ENCODE peak calls at places on chromosomes 2 and 18, in ten cellular contexts. One of them, this sample, is unnamed.
A peak's percentile ranks its signal among the peaks of the same experiment; 100 is the strongest.

GRCh38 chr2:20916604-20917286 is 93.8 kb upstream of the LDAH start:
- DNase-seq in activated T-cell treated with anti-CD3 and anti-CD28 coated beads, Interleukin-2, amount 50 U/mL, for 4 hours: no peak
- DNase-seq in DMS79 treated with DMSO at 0.1 percent for 48 hours: no peak
- DNase-seq in naive thymus-derived CD4-positive, alpha-beta T cell: no peak
- DNase-seq in NCI-H2081: no peak
- DNase-seq in AG10803: peak; percentile 25
- DNase-seq in IMR-90: peak; percentile 13
- DNase-seq in upper lobe of right lung: no peak
- DNase-seq in tibial artery: no peak
- DNase-seq in BJ: no peak
- DNase-seq in this sample: no peak

GRCh38 chr2:287471-287885 is 413 bp downstream of the ALKAL2 start:
- DNase-seq in NCI-H2081: no peak
- DNase-seq in DMS79 treated with DMSO at 0.1 percent for 48 hours: peak; percentile 29
- DNase-seq in AG10803: peak; percentile 25
- DNase-seq in BJ: no peak
- DNase-seq in tibial artery: no peak
- DNase-seq in activated T-cell treated with anti-CD3 and anti-CD28 coated beads, Interleukin-2, amount 50 U/mL, for 4 hours: no peak
- DNase-seq in naive thymus-derived CD4-positive, alpha-beta T cell: no peak
- DNase-seq in IMR-90: peak; percentile 29
- DNase-seq in upper lobe of right lung: peak; percentile 80
- DNase-seq in this sample: peak; percentile 71

GRCh38 chr2:109324859-109325258 is 195.9 kb downstream of the SH3RF3 start:
- DNase-seq in NCI-H2081: no peak
- DNase-seq in activated T-cell treated with anti-CD3 and anti-CD28 coated beads, Interleukin-2, amount 50 U/mL, for 4 hours: no peak
- DNase-seq in tibial artery: peak; percentile 88
- DNase-seq in DMS79 treated with DMSO at 0.1 percent for 48 hours: no peak
- DNase-seq in naive thymus-derived CD4-positive, alpha-beta T cell: no peak
- DNase-seq in IMR-90: peak; percentile 95
- DNase-seq in AG10803: peak; percentile 99
- DNase-seq in BJ: peak; percentile 98
- DNase-seq in upper lobe of right lung: no peak
- DNase-seq in this sample: no peak

GRCh38 chr2:64391940-64392339 is 62.0 kb upstream of the LGALSL start:
- DNase-seq in naive thymus-derived CD4-positive, alpha-beta T cell: no peak
- DNase-seq in upper lobe of right lung: no peak
- DNase-seq in AG10803: no peak
- DNase-seq in activated T-cell treated with anti-CD3 and anti-CD28 coated beads, Interleukin-2, amount 50 U/mL, for 4 hours: no peak
- DNase-seq in NCI-H2081: no peak
- DNase-seq in tibial artery: no peak
- DNase-seq in BJ: no peak
- DNase-seq in IMR-90: no peak
- DNase-seq in DMS79 treated with DMSO at 0.1 percent for 48 hours: no peak
- DNase-seq in this sample: no peak

GRCh38 chr2:124035001-124035400 is 9.9 kb downstream of the CNTNAP5 start:
- DNase-seq in AG10803: no peak
- DNase-seq in BJ: no peak
- DNase-seq in IMR-90: no peak
- DNase-seq in tibial artery: no peak
- DNase-seq in activated T-cell treated with anti-CD3 and anti-CD28 coated beads, Interleukin-2, amount 50 U/mL, for 4 hours: no peak
- DNase-seq in DMS79 treated with DMSO at 0.1 percent for 48 hours: no peak
- DNase-seq in naive thymus-derived CD4-positive, alpha-beta T cell: no peak
- DNase-seq in upper lobe of right lung: no peak
- DNase-seq in NCI-H2081: no peak
- DNase-seq in this sample: no peak

GRCh38 chr2:224008702-224009261 is 30.3 kb downstream of the SERPINE2 start:
- DNase-seq in IMR-90: no peak
- DNase-seq in activated T-cell treated with anti-CD3 and anti-CD28 coated beads, Interleukin-2, amount 50 U/mL, for 4 hours: no peak
- DNase-seq in NCI-H2081: no peak
- DNase-seq in upper lobe of right lung: no peak
- DNase-seq in BJ: no peak
- DNase-seq in naive thymus-derived CD4-positive, alpha-beta T cell: no peak
- DNase-seq in tibial artery: no peak
- DNase-seq in DMS79 treated with DMSO at 0.1 percent for 48 hours: no peak
- DNase-seq in AG10803: peak; percentile 48
- DNase-seq in this sample: no peak

GRCh38 chr2:86480105-86480504 is 38.9 kb downstream of the KDM3A start:
- DNase-seq in activated T-cell treated with anti-CD3 and anti-CD28 coated beads, Interleukin-2, amount 50 U/mL, for 4 hours: no peak
- DNase-seq in naive thymus-derived CD4-positive, alpha-beta T cell: no peak
- DNase-seq in BJ: no peak
- DNase-seq in AG10803: peak; percentile 14
- DNase-seq in tibial artery: peak; percentile 31
- DNase-seq in DMS79 treated with DMSO at 0.1 percent for 48 hours: no peak
- DNase-seq in NCI-H2081: no peak
- DNase-seq in IMR-90: no peak
- DNase-seq in upper lobe of right lung: no peak
- DNase-seq in this sample: no peak

GRCh38 chr2:64876137-64876647 is 113.0 kb upstream of the SLC1A4 start:
- DNase-seq in NCI-H2081: no peak
- DNase-seq in AG10803: peak; percentile 76
- DNase-seq in activated T-cell treated with anti-CD3 and anti-CD28 coated beads, Interleukin-2, amount 50 U/mL, for 4 hours: no peak
- DNase-seq in DMS79 treated with DMSO at 0.1 percent for 48 hours: no peak
- DNase-seq in tibial artery: no peak
- DNase-seq in IMR-90: peak; percentile 71
- DNase-seq in BJ: peak; percentile 57
- DNase-seq in upper lobe of right lung: no peak
- DNase-seq in naive thymus-derived CD4-positive, alpha-beta T cell: no peak
- DNase-seq in this sample: no peak

GRCh38 chr2:105873721-105874120 is 129.0 kb downstream of the NCK2 start:
- DNase-seq in naive thymus-derived CD4-positive, alpha-beta T cell: no peak
- DNase-seq in DMS79 treated with DMSO at 0.1 percent for 48 hours: no peak
- DNase-seq in NCI-H2081: no peak
- DNase-seq in IMR-90: peak; percentile 89
- DNase-seq in activated T-cell treated with anti-CD3 and anti-CD28 coated beads, Interleukin-2, amount 50 U/mL, for 4 hours: peak; percentile 65
- DNase-seq in upper lobe of right lung: no peak
- DNase-seq in AG10803: peak; percentile 37
- DNase-seq in BJ: no peak
- DNase-seq in tibial artery: no peak
- DNase-seq in this sample: peak; percentile 69

GRCh38 chr2:137002911-137003310 is 237.6 kb downstream of the THSD7B start:
- DNase-seq in BJ: no peak
- DNase-seq in AG10803: no peak
- DNase-seq in NCI-H2081: no peak
- DNase-seq in upper lobe of right lung: no peak
- DNase-seq in tibial artery: no peak
- DNase-seq in naive thymus-derived CD4-positive, alpha-beta T cell: no peak
- DNase-seq in IMR-90: no peak
- DNase-seq in DMS79 treated with DMSO at 0.1 percent for 48 hours: no peak
- DNase-seq in activated T-cell treated with anti-CD3 and anti-CD28 coated beads, Interleukin-2, amount 50 U/mL, for 4 hours: no peak
- DNase-seq in this sample: no peak

GRCh38 chr18:12958478-12958877 is 10.7 kb downstream of the SEH1L start:
- DNase-seq in BJ: no peak
- DNase-seq in upper lobe of right lung: no peak
- DNase-seq in DMS79 treated with DMSO at 0.1 percent for 48 hours: no peak
- DNase-seq in tibial artery: no peak
- DNase-seq in IMR-90: no peak
- DNase-seq in naive thymus-derived CD4-positive, alpha-beta T cell: no peak
- DNase-seq in activated T-cell treated with anti-CD3 and anti-CD28 coated beads, Interleukin-2, amount 50 U/mL, for 4 hours: no peak
- DNase-seq in AG10803: no peak
- DNase-seq in NCI-H2081: no peak
- DNase-seq in this sample: no peak

GRCh38 chr2:189783451-189783926 is 650 bp downstream of the ORMDL1 start:
- DNase-seq in AG10803: peak; percentile 39
- DNase-seq in naive thymus-derived CD4-positive, alpha-beta T cell: peak; percentile 26
- DNase-seq in tibial artery: no peak
- DNase-seq in BJ: no peak
- DNase-seq in activated T-cell treated with anti-CD3 and anti-CD28 coated beads, Interleukin-2, amount 50 U/mL, for 4 hours: no peak
- DNase-seq in DMS79 treated with DMSO at 0.1 percent for 48 hours: peak; percentile 64
- DNase-seq in upper lobe of right lung: no peak
- DNase-seq in IMR-90: peak; percentile 49
- DNase-seq in NCI-H2081: no peak
- DNase-seq in this sample: no peak

GRCh38 chr2:33419548-33420255 is 56.7 kb upstream of the RASGRP3 start:
- DNase-seq in IMR-90: peak; percentile 41
- DNase-seq in AG10803: no peak
- DNase-seq in tibial artery: no peak
- DNase-seq in NCI-H2081: no peak
- DNase-seq in BJ: no peak
- DNase-seq in activated T-cell treated with anti-CD3 and anti-CD28 coated beads, Interleukin-2, amount 50 U/mL, for 4 hours: no peak
- DNase-seq in naive thymus-derived CD4-positive, alpha-beta T cell: no peak
- DNase-seq in upper lobe of right lung: no peak
- DNase-seq in DMS79 treated with DMSO at 0.1 percent for 48 hours: no peak
- DNase-seq in this sample: no peak

GRCh38 chr2:166230024-166230723 is 102.4 kb upstream of the SCN1A start:
- DNase-seq in AG10803: peak; percentile 44
- DNase-seq in BJ: no peak
- DNase-seq in upper lobe of right lung: no peak
- DNase-seq in IMR-90: peak; percentile 70
- DNase-seq in tibial artery: no peak
- DNase-seq in activated T-cell treated with anti-CD3 and anti-CD28 coated beads, Interleukin-2, amount 50 U/mL, for 4 hours: no peak
- DNase-seq in NCI-H2081: no peak
- DNase-seq in naive thymus-derived CD4-positive, alpha-beta T cell: no peak
- DNase-seq in DMS79 treated with DMSO at 0.1 percent for 48 hours: no peak
- DNase-seq in this sample: no peak

GRCh38 chr18:12701161-12701560 is 1.4 kb downstream of the CEP76 start:
- DNase-seq in BJ: no peak
- DNase-seq in NCI-H2081: no peak
- DNase-seq in DMS79 treated with DMSO at 0.1 percent for 48 hours: no peak
- DNase-seq in naive thymus-derived CD4-positive, alpha-beta T cell: no peak
- DNase-seq in AG10803: no peak
- DNase-seq in tibial artery: no peak
- DNase-seq in upper lobe of right lung: no peak
- DNase-seq in activated T-cell treated with anti-CD3 and anti-CD28 coated beads, Interleukin-2, amount 50 U/mL, for 4 hours: no peak
- DNase-seq in IMR-90: peak; percentile 14
- DNase-seq in this sample: no peak

GRCh38 chr2:90645-91312 is 44.5 kb upstream of the FAM110C start:
- DNase-seq in NCI-H2081: no peak
- DNase-seq in IMR-90: no peak
- DNase-seq in AG10803: no peak
- DNase-seq in tibial artery: no peak
- DNase-seq in activated T-cell treated with anti-CD3 and anti-CD28 coated beads, Interleukin-2, amount 50 U/mL, for 4 hours: no peak
- DNase-seq in BJ: no peak
- DNase-seq in DMS79 treated with DMSO at 0.1 percent for 48 hours: peak; percentile 88
- DNase-seq in naive thymus-derived CD4-positive, alpha-beta T cell: no peak
- DNase-seq in upper lobe of right lung: peak; percentile 70
- DNase-seq in this sample: no peak

GRCh38 chr2:64826703-64827102 is 162.5 kb upstream of the SLC1A4 start:
- DNase-seq in AG10803: no peak
- DNase-seq in DMS79 treated with DMSO at 0.1 percent for 48 hours: no peak
- DNase-seq in naive thymus-derived CD4-positive, alpha-beta T cell: no peak
- DNase-seq in NCI-H2081: no peak
- DNase-seq in tibial artery: no peak
- DNase-seq in activated T-cell treated with anti-CD3 and anti-CD28 coated beads, Interleukin-2, amount 50 U/mL, for 4 hours: no peak
- DNase-seq in upper lobe of right lung: no peak
- DNase-seq in IMR-90: no peak
- DNase-seq in BJ: no peak
- DNase-seq in this sample: no peak

GRCh38 chr18:74521068-74521725 is 13.1 kb upstream of the CNDP1 start:
- DNase-seq in tibial artery: no peak
- DNase-seq in naive thymus-derived CD4-positive, alpha-beta T cell: no peak
- DNase-seq in NCI-H2081: no peak
- DNase-seq in activated T-cell treated with anti-CD3 and anti-CD28 coated beads, Interleukin-2, amount 50 U/mL, for 4 hours: no peak
- DNase-seq in DMS79 treated with DMSO at 0.1 percent for 48 hours: no peak
- DNase-seq in upper lobe of right lung: peak; percentile 54
- DNase-seq in BJ: no peak
- DNase-seq in IMR-90: no peak
- DNase-seq in AG10803: no peak
- DNase-seq in this sample: no peak

GRCh38 chr2:54212456-54212855 is 43.6 kb downstream of the TSPYL6 start:
- DNase-seq in NCI-H2081: no peak
- DNase-seq in DMS79 treated with DMSO at 0.1 percent for 48 hours: no peak
- DNase-seq in activated T-cell treated with anti-CD3 and anti-CD28 coated beads, Interleukin-2, amount 50 U/mL, for 4 hours: no peak
- DNase-seq in upper lobe of right lung: no peak
- DNase-seq in tibial artery: no peak
- DNase-seq in naive thymus-derived CD4-positive, alpha-beta T cell: no peak
- DNase-seq in BJ: peak; percentile 80
- DNase-seq in IMR-90: peak; percentile 96
- DNase-seq in AG10803: peak; percentile 95
- DNase-seq in this sample: no peak

GRCh38 chr2:101133492-101134101 is 17.6 kb downstream of the TBC1D8 start:
- DNase-seq in naive thymus-derived CD4-positive, alpha-beta T cell: no peak
- DNase-seq in tibial artery: no peak
- DNase-seq in DMS79 treated with DMSO at 0.1 percent for 48 hours: no peak
- DNase-seq in upper lobe of right lung: no peak
- DNase-seq in activated T-cell treated with anti-CD3 and anti-CD28 coated beads, Interleukin-2, amount 50 U/mL, for 4 hours: no peak
- DNase-seq in IMR-90: no peak
- DNase-seq in BJ: no peak
- DNase-seq in AG10803: no peak
- DNase-seq in NCI-H2081: no peak
- DNase-seq in this sample: no peak

GRCh38 chr2:9948721-9949120 is 2.8 kb upstream of the GRHL1 start:
- DNase-seq in IMR-90: no peak
- DNase-seq in upper lobe of right lung: no peak
- DNase-seq in BJ: no peak
- DNase-seq in tibial artery: no peak
- DNase-seq in NCI-H2081: no peak
- DNase-seq in AG10803: no peak
- DNase-seq in DMS79 treated with DMSO at 0.1 percent for 48 hours: no peak
- DNase-seq in activated T-cell treated with anti-CD3 and anti-CD28 coated beads, Interleukin-2, amount 50 U/mL, for 4 hours: no peak
- DNase-seq in naive thymus-derived CD4-positive, alpha-beta T cell: no peak
- DNase-seq in this sample: no peak

This sample was measured in B cell.